ENCODE peak calls at places on chromosomes 3 and 15, in six cellular contexts. G, O, Z, V, L and Q are unnamed samples.

GRCh38 chr3:133895208-133896001 is at the start of gene RAB6B:
- DNase-seq in G (peak), O (peak), Z (no peak), V (no peak), L (no peak), Q (peak)

GRCh38 chr15:61226313-61227250 is 2.5 kb downstream of the RORA start:
- DNase-seq in G (peak), O (no peak), Z (no peak), V (no peak), L (no peak), Q (no peak)

GRCh38 chr15:43505723-43506122 is 11.7 kb upstream of the MAP1A start:
- DNase-seq in G (peak), O (peak), Z (no peak), V (no peak), L (no peak), Q (no peak)

GRCh38 chr3:32869513-32870047 is 51.8 kb downstream of the TRIM71 start:
- DNase-seq in G (no peak), O (no peak), Z (no peak), V (no peak), L (no peak), Q (no peak)

GRCh38 chr3:21785765-21786453 is 34.9 kb upstream of the ZNF385D start:
- DNase-seq in G (no peak), O (no peak), Z (no peak), V (no peak), L (no peak), Q (no peak)

GRCh38 chr3:35254917-35255316 is 384.4 kb upstream of the ARPP21 start:
- DNase-seq in G (no peak), O (no peak), Z (no peak), V (no peak), L (no peak), Q (no peak)

GRCh38 chr15:36601952-36602351 is 22.5 kb downstream of the CDIN1 start:
- DNase-seq in G (no peak), O (no peak), Z (no peak), V (no peak), L (no peak), Q (no peak)

GRCh38 chr3:22922317-22922716 is 280.8 kb upstream of the UBE2E2 start:
- DNase-seq in G (peak), O (peak), Z (no peak), V (no peak), L (no peak), Q (peak)

GRCh38 chr15:79463043-79463780 is 31.1 kb downstream of the MINAR1 start:
- DNase-seq in G (no peak), O (no peak), Z (no peak), V (no peak), L (no peak), Q (no peak)

GRCh38 chr15:20665653-20666052 is 124.1 kb upstream of the GOLGA6L6 start:
- DNase-seq in G (no peak), O (no peak), Z (no peak), V (no peak), L (no peak), Q (no peak)

GRCh38 chr3:72290859-72291641 is 506.1 kb upstream of the PROK2 start:
- DNase-seq in G (no peak), O (no peak), Z (no peak), V (no peak), L (no peak), Q (no peak)

GRCh38 chr3:4512895-4513616 is 19.9 kb downstream of the ITPR1 start:
- DNase-seq in G (no peak), O (no peak), Z (no peak), V (no peak), L (no peak), Q (no peak)

GRCh38 chr3:160115387-160115786 is 109.8 kb upstream of the C3orf80 start:
- DNase-seq in G (no peak), O (no peak), Z (no peak), V (no peak), L (no peak), Q (no peak)

GRCh38 chr3:62493116-62493801 is 119.9 kb upstream of the FEZF2 start:
- DNase-seq in G (peak), O (no peak), Z (no peak), V (no peak), L (no peak), Q (peak)

GRCh38 chr3:66938338-66938963 is 59.7 kb upstream of the KBTBD8 start:
- DNase-seq in G (peak), O (peak), Z (peak), V (peak), L (peak), Q (peak)

GRCh38 chr3:178483704-178484103 is 52.5 kb upstream of the KCNMB2 start:
- DNase-seq in G (no peak), O (peak), Z (no peak), V (no peak), L (no peak), Q (no peak)

GRCh38 chr3:124395584-124396340 is 334.5 kb upstream of the UMPS start:
- DNase-seq in G (peak), O (no peak), Z (no peak), V (no peak), L (no peak), Q (peak)

GRCh38 chr3:126259411-126260391 is 79.3 kb upstream of the ALDH1L1 start:
- DNase-seq in G (peak), O (peak), Z (no peak), V (no peak), L (no peak), Q (peak)

GRCh38 chr3:146709969-146710368 is 104.8 kb upstream of the PLSCR5 start:
- DNase-seq in G (peak), O (no peak), Z (no peak), V (no peak), L (no peak), Q (peak)

GRCh38 chr15:84981711-84982300 is at the start of gene PDE8A:
- DNase-seq in G (no peak), O (peak), Z (peak), V (no peak), L (no peak), Q (peak)

GRCh38 chr15:90617171-90617570 is 87.4 kb downstream of the CRTC3 start:
- DNase-seq in G (no peak), O (no peak), Z (no peak), V (no peak), L (no peak), Q (peak)

GRCh38 chr3:100662113-100662823 is 47.0 kb upstream of the TFG start:
- DNase-seq in G (peak), O (no peak), Z (no peak), V (no peak), L (no peak), Q (peak)

GRCh38 chr3:11010406-11011165 is 18.0 kb downstream of the SLC6A1 start:
- DNase-seq in G (no peak), O (no peak), Z (no peak), V (no peak), L (no peak), Q (no peak)

GRCh38 chr3:28252016-28252415 is 10.6 kb downstream of the CMC1 start:
- DNase-seq in G (no peak), O (no peak), Z (no peak), V (no peak), L (no peak), Q (no peak)

GRCh38 chr3:115469649-115470048 is 153.7 kb upstream of the GAP43 start:
- DNase-seq in G (no peak), O (no peak), Z (no peak), V (peak), L (no peak), Q (no peak)

GRCh38 chr3:187983484-187984124 is 170.4 kb upstream of the LPP start:
- DNase-seq in G (no peak), O (peak), Z (no peak), V (no peak), L (no peak), Q (no peak)

GRCh38 chr15:82624008-82624407 is 23.2 kb downstream of the CPEB1 start:
- DNase-seq in G (no peak), O (peak), Z (no peak), V (no peak), L (no peak), Q (no peak)

GRCh38 chr15:101191242-101191641 is 60.6 kb downstream of the CHSY1 start:
- DNase-seq in G (no peak), O (no peak), Z (no peak), V (no peak), L (no peak), Q (peak)

GRCh38 chr3:72185549-72186484 is 400.9 kb upstream of the PROK2 start:
- DNase-seq in G (peak), O (peak), Z (no peak), V (no peak), L (no peak), Q (peak)

GRCh38 chr15:55802600-55803376 is 59.8 kb upstream of the PRTG start:
- DNase-seq in G (no peak), O (no peak), Z (no peak), V (no peak), L (no peak), Q (no peak)

GRCh38 chr3:115913069-115913686 is 289.9 kb downstream of the GAP43 start:
- DNase-seq in G (peak), O (peak), Z (no peak), V (no peak), L (no peak), Q (peak)

GRCh38 chr3:129030611-129031010 is 29.5 kb downstream of the EFCC1 start:
- DNase-seq in G (no peak), O (no peak), Z (no peak), V (no peak), L (no peak), Q (no peak)

GRCh38 chr3:67000006-67000405 is 1.9 kb downstream of the KBTBD8 start:
- DNase-seq in G (peak), O (peak), Z (no peak), V (no peak), L (no peak), Q (peak)

GRCh38 chr3:24829632-24830229 is 335.1 kb upstream of the THRB start:
- DNase-seq in G (no peak), O (no peak), Z (no peak), V (peak), L (no peak), Q (no peak)

GRCh38 chr3:124529826-124530571 is 200.3 kb upstream of the UMPS start:
- DNase-seq in G (no peak), O (peak), Z (no peak), V (peak), L (no peak), Q (peak)

GRCh38 chr3:189260556-189261493 is 89.1 kb downstream of the TPRG1 start:
- DNase-seq in G (peak), O (peak), Z (no peak), V (peak), L (no peak), Q (no peak)

GRCh38 chr15:71472699-71473098 is 337.7 kb upstream of the NR2E3 start:
- DNase-seq in G (no peak), O (no peak), Z (no peak), V (no peak), L (no peak), Q (no peak)

GRCh38 chr3:12906141-12906915 is 65.0 kb upstream of the RPL32 start:
- DNase-seq in G (no peak), O (no peak), Z (no peak), V (no peak), L (no peak), Q (no peak)

GRCh38 chr3:193207874-193208273 is 33.1 kb upstream of the PLAAT1 start:
- DNase-seq in G (no peak), O (no peak), Z (no peak), V (no peak), L (no peak), Q (no peak)